ENCODE peak calls at places on chromosomes 11 and 22, in ten cellular contexts. N is Calu3; Q is OCI-LY7; M is GM04504; P is progenitor cell of endocrine pancreas; W is epithelial cell of esophagus; L is stimulated activated CD4-positive, alpha-beta T cell treated with anti-CD3 and anti-CD28 coated beads, Interleukin-15, amount 100 ng/mL, for 48 hours; A is Jurkat, Clone E6-1; O is activated CD4-positive, alpha-beta T cell treated with anti-CD3 and anti-CD28 coated beads, Interleukin-2, amount 50 U/mL, for 1 hour; S is brain microvascular endothelial cell. C is an unnamed sample.

GRCh38 chr11:86608251-86608799 is 64.1 kb downstream of the ME3 start:
- DNase-seq in N (peak; percentile 52), Q (peak; percentile 47), M (peak; percentile 56), P (no peak), W (peak; percentile 82), L (peak; percentile 36), A (peak; percentile 42), O (no peak), S (peak; percentile 58), C (peak; percentile 47)

GRCh38 chr11:64842851-64843841 is 1.3 kb downstream of the CDC42BPG start:
- DNase-seq in N (peak; percentile 77), Q (no peak), M (no peak), P (no peak), W (peak; percentile 88), L (no peak), A (no peak), O (no peak), S (no peak), C (peak; percentile 48)

GRCh38 chr11:31443802-31444201 is 65.6 kb downstream of the IMMP1L start:
- DNase-seq in N (no peak), Q (no peak), M (no peak), P (no peak), W (no peak), L (no peak), A (no peak), O (no peak), S (no peak), C (no peak)

GRCh38 chr11:104798794-104799193 is 99.5 kb downstream of the CASP12 start:
- DNase-seq in N (no peak), Q (no peak), M (no peak), P (no peak), W (no peak), L (no peak), A (no peak), O (no peak), S (no peak), C (no peak)

GRCh38 chr11:102757823-102758549 is 22.4 kb downstream of the MMP10 start:
- DNase-seq in N (no peak), Q (no peak), M (no peak), P (no peak), W (peak; percentile 90), L (no peak), A (no peak), O (no peak), S (peak; percentile 62), C (no peak)

GRCh38 chr11:28618426-28618825 is 510.2 kb downstream of the METTL15 start:
- DNase-seq in N (no peak), Q (no peak), M (no peak), P (no peak), W (peak; percentile 11), L (no peak), A (no peak), O (no peak), S (peak; percentile 18), C (no peak)

GRCh38 chr22:45893516-45893915 is 83.4 kb downstream of the WNT7B start:
- DNase-seq in N (no peak), Q (no peak), M (no peak), P (no peak), W (peak; percentile 24), L (no peak), A (no peak), O (no peak), S (peak; percentile 17), C (no peak)

GRCh38 chr11:34232810-34233209 is 125.0 kb downstream of the ABTB2 start:
- DNase-seq in N (no peak), Q (no peak), M (no peak), P (no peak), W (no peak), L (no peak), A (no peak), O (no peak), S (no peak), C (no peak)

GRCh38 chr11:128467610-128468041 is 119.7 kb downstream of the ETS1 start:
- DNase-seq in N (peak; percentile 57), Q (no peak), M (peak; percentile 97), P (no peak), W (peak; percentile 85), L (no peak), A (no peak), O (no peak), S (peak; percentile 100), C (peak; percentile 75)

GRCh38 chr11:42465613-42466012 is 846.2 kb upstream of the API5 start:
- DNase-seq in N (no peak), Q (no peak), M (no peak), P (no peak), W (no peak), L (no peak), A (no peak), O (no peak), S (no peak), C (no peak)